ENCODE peak calls at places on chromosomes 5 and 9, in ten cellular contexts. R, S, I, P, K, Z, X, U, G and L are unnamed samples. For H3K9me3, the result is how much of the 10 kb centered on the place peaks cover.

GRCh38 chr5:2695200-2695891 is 56.1 kb downstream of the IRX2 start:
- DNase-seq in R (no peak), S (no peak), I (no peak), P (no peak), K (no peak), Z (no peak), X (no peak), U (no peak), G (peak), L (no peak)

GRCh38 chr9:4066120-4066519 is 233.7 kb downstream of the GLIS3 start:
- DNase-seq in R (no peak), S (no peak), I (no peak), P (no peak), K (no peak), Z (peak), X (no peak), U (no peak), G (no peak), L (no peak)

GRCh38 chr5:83107692-83108410 is 30.5 kb downstream of the XRCC4 start:
- DNase-seq in R (no peak), S (no peak), I (no peak), P (no peak), K (no peak), Z (no peak), X (no peak), U (no peak), G (no peak), L (no peak)

GRCh38 chr5:2015116-2015848 is 132.6 kb upstream of the IRX4 start:
- DNase-seq in R (no peak), S (no peak), I (no peak), P (no peak), K (no peak), Z (no peak), X (peak), U (peak), G (no peak), L (no peak)

GRCh38 chr5:81817980-81818379 is 67.1 kb upstream of the SSBP2 start:
- DNase-seq in R (no peak), S (no peak), I (no peak), P (no peak), K (no peak), Z (no peak), X (no peak), U (no peak), G (no peak), L (no peak)

GRCh38 chr9:125626187-125626586 is 80.8 kb downstream of the MAPKAP1 start:
- DNase-seq in R (no peak), S (no peak), I (no peak), P (no peak), K (no peak), Z (no peak), X (no peak), U (peak), G (no peak), L (no peak)

GRCh38 chr5:168714046-168714445 is 134.9 kb upstream of the PANK3 start:
- DNase-seq in R (no peak), S (no peak), I (no peak), P (no peak), K (peak), Z (no peak), X (no peak), U (no peak), G (no peak), L (no peak)

GRCh38 chr5:54217826-54218503 is 92.4 kb downstream of the ARL15 start:
- DNase-seq in R (no peak), S (no peak), I (no peak), P (no peak), K (peak), Z (peak), X (no peak), U (peak), G (peak), L (no peak)

GRCh38 chr5:160800375-160800774 is 51.6 kb downstream of the ATP10B start:
- DNase-seq in R (no peak), S (no peak), I (no peak), P (no peak), K (no peak), Z (no peak), X (no peak), U (no peak), G (no peak), L (no peak)

GRCh38 chr9:94560237-94560636 is 5.4 kb downstream of the PCAT7 start:
- DNase-seq in R (no peak), S (no peak), I (no peak), P (no peak), K (no peak), Z (no peak), X (no peak), U (no peak), G (no peak), L (no peak)

GRCh38 chr9:70421020-70421271 is 6.5 kb upstream of the KLF9 start:
- DNase-seq in R (no peak), S (no peak), I (no peak), P (no peak), K (no peak), Z (no peak), X (no peak), U (no peak), G (no peak), L (no peak)

DNA sequence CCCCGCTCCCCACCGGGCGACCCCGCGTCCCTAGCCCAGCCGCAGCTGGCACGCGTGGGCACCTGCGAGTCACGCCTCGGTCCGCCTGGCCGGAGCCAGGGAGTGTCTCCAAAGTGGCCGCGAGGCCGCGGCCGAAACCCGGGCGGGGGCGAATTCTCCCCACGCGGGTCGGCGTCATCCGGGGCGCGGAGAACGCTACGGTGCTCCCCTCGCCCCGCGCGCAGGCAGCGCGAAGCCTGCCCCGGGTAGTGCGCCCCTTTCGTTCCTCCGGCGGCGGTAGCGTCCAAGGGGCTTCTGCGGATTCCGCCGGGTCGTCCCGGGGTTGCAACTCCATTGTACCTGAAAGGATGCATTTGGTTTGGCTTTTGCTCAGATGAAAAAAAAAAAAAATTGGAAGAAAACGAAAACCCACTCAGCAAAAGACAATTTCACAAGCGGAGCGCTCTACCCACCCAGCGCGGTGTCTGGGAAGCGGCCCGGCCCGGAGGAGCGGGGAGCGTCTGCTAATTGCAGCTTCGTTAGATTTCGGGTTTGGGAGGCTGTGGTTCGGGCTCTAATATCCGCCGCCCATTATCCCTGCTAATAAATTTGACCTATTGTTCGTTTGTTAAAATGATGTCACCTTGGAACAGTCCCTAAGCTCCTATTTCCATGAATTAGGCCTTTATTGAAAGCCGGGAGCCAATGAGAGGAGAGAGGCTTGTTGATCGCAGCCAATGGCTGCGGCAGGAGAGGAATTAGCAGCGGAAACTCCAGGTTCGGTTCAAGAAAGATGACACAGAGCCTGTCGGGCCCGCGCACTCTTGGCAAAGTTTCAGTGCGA is at the start of gene TLX3:
- DNase-seq in R (no peak), S (no peak), I (no peak), P (no peak), K (peak), Z (peak), X (peak), U (no peak), G (no peak), L (peak)
- H3K9me3 ChIP-seq in R (under half), S (under half), I (under half), P (under half), K (under half), Z (under half), X (under half), U (under half), G (under half), L (under half)

GRCh38 chr9:117368684-117369230 is 46.1 kb downstream of the ASTN2 start:
- DNase-seq in R (no peak), S (no peak), I (no peak), P (no peak), K (no peak), Z (no peak), X (no peak), U (no peak), G (no peak), L (no peak)

GRCh38 chr9:117375956-117376355 is 38.9 kb downstream of the ASTN2 start:
- DNase-seq in R (no peak), S (no peak), I (no peak), P (no peak), K (no peak), Z (no peak), X (no peak), U (no peak), G (no peak), L (no peak)

GRCh38 chr9:117377046-117377445 is 37.8 kb downstream of the ASTN2 start:
- DNase-seq in R (no peak), S (no peak), I (no peak), P (no peak), K (no peak), Z (peak), X (no peak), U (no peak), G (peak), L (no peak)

DNA sequence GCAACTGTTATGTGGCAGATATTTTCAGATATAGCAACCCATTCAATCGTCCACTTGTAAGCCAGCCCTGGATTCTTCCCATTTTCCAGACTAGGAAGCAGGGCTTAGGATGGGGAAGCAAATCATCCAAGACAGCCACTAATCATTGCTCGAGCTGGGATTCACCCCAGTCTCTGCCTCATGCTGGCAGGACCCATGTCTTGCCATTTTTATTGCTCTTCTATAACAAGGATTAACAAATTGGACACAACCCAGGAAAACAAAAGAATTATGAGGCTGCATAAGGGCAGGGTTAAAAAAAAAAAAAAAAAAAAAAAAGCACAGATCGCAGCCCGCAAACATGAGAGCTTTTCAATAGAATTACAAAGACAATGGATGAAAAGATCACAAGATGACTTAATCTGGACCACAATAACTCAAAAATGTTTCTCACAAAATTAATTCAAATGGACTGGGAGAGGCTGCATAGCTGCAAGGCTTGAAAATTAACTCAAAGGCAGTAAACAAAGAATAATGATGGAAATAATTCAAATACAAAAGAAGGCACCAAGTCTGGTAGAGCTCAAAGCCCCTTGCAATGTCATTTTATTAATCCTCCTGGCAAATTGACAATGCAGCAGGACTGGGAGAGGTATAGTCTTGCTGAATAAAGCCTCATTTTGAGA is 40.6 kb downstream of the ASTN2 start:
- DNase-seq in R (no peak), S (no peak), I (no peak), P (no peak), K (no peak), Z (no peak), X (no peak), U (no peak), G (no peak), L (no peak)
- TF ChIP-seq POLR2AphosphoS5 in R (no peak), S (no peak), I (no peak), P (no peak), K (no peak), Z (no peak), X (no peak), U (no peak), G (no peak), L (no peak)

GRCh38 chr9:29640507-29640906 is 2067.2 kb upstream of the C9orf72 start:
- DNase-seq in R (no peak), S (no peak), I (no peak), P (no peak), K (no peak), Z (no peak), X (no peak), U (no peak), G (no peak), L (no peak)
- TF ChIP-seq CTCF in R (no peak), S (no peak), I (no peak), P (no peak), K (no peak), Z (no peak), X (no peak), U (no peak), G (no peak), L (no peak)

GRCh38 chr9:35158501-35159280 is 3.1 kb upstream of the UNC13B start:
- DNase-seq in R (no peak), S (no peak), I (no peak), P (no peak), K (no peak), Z (no peak), X (no peak), U (no peak), G (no peak), L (no peak)
- H3K9me3 ChIP-seq in R (under half), S (under half), I (under half), P (under half), K (under half), Z (under half), X (under half), U (under half), G (under half), L (under half)

GRCh38 chr9:96490534-96491078 is 40.6 kb downstream of the HABP4 start:
- DNase-seq in R (no peak), S (no peak), I (no peak), P (no peak), K (no peak), Z (no peak), X (no peak), U (no peak), G (no peak), L (no peak)
- TF ChIP-seq POLR2AphosphoS5 in R (no peak), S (no peak), I (no peak), P (no peak), K (no peak), Z (no peak), X (no peak), U (no peak), G (no peak), L (no peak)